ENCODE peak calls at places on chromosome 14, in seven cellular contexts. O, M, Y, J, H, I and R are unnamed samples.

GRCh38 chr14:34368971-34369665 is 92.9 kb downstream of the SPTSSA start:
- DNase-seq in J (no peak), I (no peak), H (no peak), Y (no peak), M (no peak), O (no peak), R (no peak)

GRCh38 chr14:45526715-45527549 is 273.9 kb upstream of the MIS18BP1 start:
- DNase-seq in I (peak), M (peak), O (peak), J (no peak), Y (peak), H (peak), R (no peak)

GRCh38 chr14:74596747-74597456 is 15.1 kb downstream of the LTBP2 start:
- DNase-seq in M (no peak), J (no peak), H (peak), I (peak), Y (no peak), O (peak), R (peak)

GRCh38 chr14:36931796-36932195 is 240.6 kb downstream of the SLC25A21 start:
- DNase-seq in J (no peak), H (no peak), O (no peak), M (no peak), Y (no peak), I (no peak), R (no peak)

GRCh38 chr14:41875113-41875512 is 268.4 kb downstream of the LRFN5 start:
- DNase-seq in I (no peak), Y (no peak), J (no peak), H (no peak), O (no peak), M (no peak), R (no peak)

GRCh38 chr14:59768855-59769254 is 101.7 kb downstream of the RTN1 start:
- DNase-seq in I (no peak), Y (peak), O (peak), H (no peak), M (no peak), J (no peak), R (no peak)

GRCh38 chr14:58747181-58747580 is 109.4 kb downstream of the DACT1 start:
- DNase-seq in M (no peak), O (peak), I (no peak), H (peak), Y (no peak), J (peak), R (peak)

GRCh38 chr14:35390577-35391387 is 13.8 kb downstream of the NFKBIA start:
- DNase-seq in Y (peak), M (no peak), J (peak), O (peak), I (no peak), H (no peak), R (no peak)

GRCh38 chr14:98692832-98693231 is 579.2 kb downstream of the BCL11B start:
- DNase-seq in I (no peak), H (no peak), J (no peak), Y (no peak), M (no peak), O (no peak), R (no peak)

GRCh38 chr14:32985881-32986280 is 47.2 kb downstream of the NPAS3 start:
- DNase-seq in M (peak), J (no peak), O (no peak), H (peak), Y (no peak), I (peak), R (no peak)

GRCh38 chr14:27845241-27845850 is 921.2 kb upstream of the FOXG1 start:
- DNase-seq in M (no peak), J (no peak), Y (no peak), I (peak), O (no peak), H (no peak), R (no peak)

GRCh38 chr14:102897299-102898027 is 25.0 kb upstream of the AMN start:
- DNase-seq in Y (no peak), H (no peak), J (no peak), I (no peak), O (no peak), M (no peak), R (no peak)

GRCh38 chr14:58977366-58977765 is 211.1 kb upstream of the DAAM1 start:
- DNase-seq in Y (no peak), M (no peak), I (no peak), H (no peak), O (peak), J (no peak), R (no peak)

GRCh38 chr14:105064721-105065143 is 498 bp downstream of the GPR132 start:
- DNase-seq in H (no peak), J (no peak), M (no peak), Y (no peak), I (peak), O (no peak), R (no peak)

GRCh38 chr14:38243696-38244250 is 12.1 kb downstream of the CLEC14A start:
- DNase-seq in M (no peak), J (no peak), I (no peak), Y (no peak), H (no peak), O (no peak), R (no peak)

GRCh38 chr14:37078131-37078530 is 94.3 kb downstream of the SLC25A21 start:
- DNase-seq in J (no peak), O (peak), H (no peak), Y (no peak), I (no peak), M (no peak), R (no peak)

GRCh38 chr14:65179918-65180724 is 77.8 kb upstream of the MAX start:
- DNase-seq in H (peak), J (peak), M (no peak), Y (peak), I (peak), O (peak), R (no peak)

GRCh38 chr14:101226265-101226602 is 322.7 kb upstream of the RTL1 start:
- DNase-seq in M (no peak), I (peak), O (no peak), H (no peak), Y (no peak), J (no peak), R (no peak)

GRCh38 chr14:90355540-90356518 is 24.1 kb upstream of the NRDE2 start:
- DNase-seq in Y (no peak), H (no peak), J (peak), O (no peak), M (no peak), I (no peak), R (no peak)

GRCh38 chr14:49424436-49425331 is 161.5 kb downstream of the RPS29 start:
- DNase-seq in O (no peak), M (no peak), J (no peak), H (no peak), Y (peak), I (no peak), R (no peak)

GRCh38 chr14:104971447-104972240 is 6.5 kb downstream of the AHNAK2 start:
- DNase-seq in J (no peak), O (no peak), Y (no peak), I (peak), H (no peak), M (no peak), R (peak)

GRCh38 chr14:80304125-80304766 is 92.9 kb upstream of the DIO2 start:
- DNase-seq in H (peak), J (no peak), Y (no peak), O (peak), I (no peak), M (no peak), R (peak)

GRCh38 chr14:93751946-93752660 is 36.2 kb downstream of the PRIMA1 start:
- DNase-seq in M (no peak), O (no peak), H (no peak), I (no peak), Y (no peak), J (no peak), R (no peak)

GRCh38 chr14:99326041-99326710 is 54.2 kb upstream of the BCL11B start:
- DNase-seq in J (no peak), H (no peak), O (no peak), I (no peak), M (no peak), Y (no peak), R (no peak)

GRCh38 chr14:99732436-99733220 is 48.5 kb downstream of the CYP46A1 start:
- DNase-seq in H (peak), J (no peak), M (no peak), O (no peak), Y (no peak), I (no peak), R (peak)

GRCh38 chr14:103087343-103087835 is 3.4 kb downstream of the LBHD2 start:
- DNase-seq in H (no peak), Y (no peak), I (peak), J (no peak), O (no peak), M (no peak), R (no peak)

GRCh38 chr14:71304588-71305133 is 397.4 kb downstream of the PCNX1 start:
- DNase-seq in H (no peak), J (no peak), Y (no peak), M (no peak), I (no peak), O (no peak), R (no peak)

GRCh38 chr14:49478784-49479183 is 107.4 kb downstream of the RPS29 start:
- DNase-seq in O (no peak), M (no peak), I (no peak), J (no peak), Y (no peak), H (no peak), R (no peak)

GRCh38 chr14:63938198-63939005 is 85.6 kb downstream of the SYNE2 start:
- DNase-seq in H (no peak), O (peak), I (no peak), M (no peak), Y (no peak), J (no peak), R (no peak)

GRCh38 chr14:91415794-91416743 is 1.6 kb downstream of the CCDC88C start:
- DNase-seq in M (no peak), Y (peak), J (no peak), H (no peak), O (no peak), I (no peak), R (no peak)

GRCh38 chr14:87816421-87816820 is 176.6 kb downstream of the GALC start:
- DNase-seq in I (no peak), Y (no peak), M (no peak), O (no peak), J (no peak), H (no peak), R (no peak)

GRCh38 chr14:57519051-57519450 is 25.4 kb upstream of the CCDC198 start:
- DNase-seq in Y (no peak), I (no peak), J (no peak), O (no peak), M (no peak), H (no peak), R (no peak)

GRCh38 chr14:29037428-29037827 is 270.8 kb downstream of the FOXG1 start:
- DNase-seq in Y (no peak), H (no peak), M (no peak), I (no peak), O (peak), J (peak), R (no peak)

GRCh38 chr14:64848239-64848638 is 31.5 kb downstream of the SPTB start:
- DNase-seq in J (no peak), O (no peak), H (no peak), M (no peak), Y (no peak), I (no peak), R (no peak)

GRCh38 chr14:26872510-26872909 is 274.7 kb upstream of the NOVA1 start:
- DNase-seq in O (no peak), Y (no peak), J (no peak), H (no peak), I (no peak), M (no peak), R (peak)

GRCh38 chr14:94227029-94227428 is 52.9 kb downstream of the PPP4R4 start:
- DNase-seq in O (peak), M (no peak), Y (no peak), I (no peak), J (no peak), H (no peak), R (no peak)

DNA sequence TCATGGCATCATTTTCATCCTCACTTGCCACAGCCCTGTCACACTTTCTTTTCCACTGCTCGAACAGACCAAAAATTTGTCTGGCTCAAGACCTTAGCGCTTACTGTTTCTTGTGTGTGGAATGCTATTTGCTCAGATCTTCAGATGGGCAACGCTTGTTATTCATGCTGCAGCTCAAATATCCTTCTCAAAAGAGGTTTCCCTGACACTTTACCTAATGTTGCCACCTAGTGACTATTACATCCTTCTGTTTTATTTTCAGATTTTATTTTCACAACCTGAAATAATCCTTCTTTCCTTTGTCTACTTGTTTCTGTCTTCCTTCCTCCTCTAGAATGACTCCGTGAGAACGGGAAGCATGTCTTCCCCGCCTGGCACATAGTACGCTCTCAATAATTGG is 5.6 kb downstream of the FBXO33 start:
- DNase-seq in H (no peak), J (peak), M (no peak), O (peak), Y (peak), I (no peak), R (no peak)
- TF ChIP-seq CTCF in H (no peak), J (peak), M (no peak), O (peak), Y (peak), I (peak), R (peak)

GRCh38 chr14:68423686-68424085 is 369.2 kb downstream of the ZFP36L1 start:
- DNase-seq in O (no peak), M (no peak), I (no peak), Y (no peak), H (no peak), J (no peak), R (no peak)

GRCh38 chr14:68421116-68421515 is 371.8 kb downstream of the ZFP36L1 start:
- DNase-seq in J (no peak), H (no peak), I (no peak), M (no peak), Y (no peak), O (peak), R (no peak)

GRCh38 chr14:68424443-68425172 is 368.3 kb downstream of the ZFP36L1 start:
- DNase-seq in M (no peak), H (no peak), J (no peak), I (no peak), Y (no peak), O (no peak), R (no peak)

GRCh38 chr14:68427550-68427890 is 365.3 kb downstream of the ZFP36L1 start:
- DNase-seq in J (no peak), I (no peak), Y (no peak), O (no peak), H (no peak), M (no peak), R (no peak)

GRCh38 chr14:68426661-68427549 is 366.0 kb downstream of the ZFP36L1 start:
- DNase-seq in Y (peak), I (no peak), M (no peak), O (no peak), H (no peak), J (no peak), R (no peak)
- TF ChIP-seq CTCF in Y (no peak), I (no peak), M (no peak), O (no peak), H (no peak), J (no peak), R (no peak)

DNA sequence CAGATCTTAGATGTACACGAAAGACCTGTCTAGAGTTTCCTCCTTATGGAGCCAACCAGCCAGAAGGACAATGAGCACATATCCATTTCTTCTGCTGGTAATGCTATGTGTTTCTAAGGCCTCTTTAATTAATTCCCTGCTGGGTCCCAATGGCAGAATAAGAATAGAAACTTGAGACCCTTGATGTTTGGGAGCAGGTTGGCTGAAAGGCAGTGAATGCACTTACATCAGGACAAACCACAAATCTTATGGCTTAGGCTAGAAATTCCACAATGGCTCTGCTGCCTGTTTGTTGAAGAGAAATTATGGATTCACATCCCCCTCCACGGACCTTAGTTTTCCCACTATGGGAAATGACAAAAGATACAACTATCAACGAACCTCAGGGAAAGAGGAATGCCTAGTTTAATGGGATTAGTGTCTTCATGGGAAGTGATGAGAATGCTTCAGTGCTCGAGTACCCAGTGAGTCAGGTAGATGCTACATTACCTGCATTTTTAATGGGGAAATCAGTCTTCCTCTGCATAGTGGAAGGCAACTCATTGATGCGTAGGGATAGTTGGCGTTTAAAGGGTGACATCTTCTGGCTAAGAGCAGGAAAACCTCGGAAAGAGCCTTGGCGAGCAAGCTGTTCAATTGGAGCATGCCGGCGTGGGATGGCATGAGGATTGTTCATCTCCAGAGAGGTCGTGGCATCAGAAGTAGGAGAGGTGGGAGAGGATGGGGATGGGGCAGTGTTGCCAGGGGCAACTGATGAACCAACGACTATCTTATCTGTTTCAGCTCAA is 46.5 kb downstream of the PAPLN start:
- DNase-seq in I (no peak), M (no peak), Y (no peak), O (peak), H (no peak), J (peak), R (no peak)
- TF ChIP-seq CTCF in I (no peak), M (peak), Y (no peak), O (peak), H (no peak), J (peak), R (no peak)

GRCh38 chr14:24438198-24439095 is 4.1 kb downstream of the SDR39U1 start:
- DNase-seq in I (no peak), H (no peak), O (no peak), M (no peak), Y (no peak), J (no peak), R (no peak)

GRCh38 chr14:24435998-24436354 is 6.2 kb downstream of the KHNYN start:
- DNase-seq in I (no peak), O (no peak), M (no peak), H (no peak), Y (no peak), J (no peak), R (no peak)

GRCh38 chr14:24437736-24438067 is 4.9 kb downstream of the SDR39U1 start:
- DNase-seq in J (no peak), M (no peak), H (no peak), O (no peak), Y (no peak), I (no peak), R (no peak)

GRCh38 chr14:24436355-24437019 is 6.1 kb downstream of the SDR39U1 start:
- DNase-seq in M (peak), Y (peak), J (peak), H (no peak), O (peak), I (no peak), R (no peak)

DNA sequence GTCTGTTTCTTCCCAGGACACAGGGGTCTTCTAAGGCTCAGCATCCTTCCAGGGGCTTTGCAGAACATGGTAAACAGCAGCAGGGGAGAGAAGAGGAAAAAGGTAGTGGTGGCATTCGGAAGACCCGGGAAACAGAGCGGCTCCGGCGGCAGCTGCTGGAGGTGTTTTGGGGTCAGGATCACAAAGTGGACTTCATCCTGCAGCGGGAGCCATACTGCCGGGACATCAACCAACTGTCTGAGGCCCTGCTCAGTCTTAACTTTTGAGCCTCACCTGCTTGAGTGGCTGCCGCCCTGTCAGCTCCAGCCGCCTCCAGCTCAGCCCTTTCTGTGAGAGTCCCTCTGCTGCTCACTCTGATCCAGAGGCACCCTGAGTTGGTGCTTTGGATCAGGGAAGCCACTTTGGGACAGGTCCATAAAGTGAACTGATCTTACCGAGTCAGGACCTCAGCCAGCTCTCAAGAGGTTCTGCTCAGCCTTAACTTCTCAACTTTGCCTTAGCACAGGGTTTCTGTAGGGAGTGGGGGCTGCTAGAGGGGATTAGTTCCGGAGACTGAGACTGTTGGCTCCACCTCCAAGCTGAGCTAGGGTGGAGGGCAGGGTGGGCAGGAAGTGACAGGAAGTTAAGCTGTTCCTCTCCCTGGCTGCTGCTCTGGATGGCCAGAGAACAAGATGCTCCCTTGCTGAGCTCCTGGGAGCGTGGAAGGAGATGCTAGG is 5.4 kb downstream of the SDR39U1 start:
- DNase-seq in H (no peak), M (no peak), J (no peak), O (no peak), I (no peak), Y (no peak), R (no peak)
- TF ChIP-seq CTCF in H (no peak), M (peak), J (peak), O (no peak), I (no peak), Y (peak), R (peak)